ENCODE peak calls at places on chromosomes 13 and 19, in six cellular contexts. L is IMR-90; V is heart right ventricle; P is thoracic aorta; I is CD8-positive, alpha-beta T cell; Y is PC-3. Q is an unnamed sample. For H3K4me1, the result is how much of the 10 kb centered on the place peaks cover.

GRCh38 chr19:58570770-58571574 is 2.2 kb downstream of the MZF1 start:
- DNase-seq in L (no peak), V (peak), P (no peak), I (no peak), Y (no peak), Q (peak)

GRCh38 chr13:109154546-109154945 is 525.1 kb downstream of the MYO16 start:
- DNase-seq in L (no peak), V (no peak), P (no peak), I (no peak), Y (no peak), Q (no peak)

GRCh38 chr19:49071860-49072547 is 495 bp downstream of the KCNA7 start:
- DNase-seq in L (no peak), V (no peak), P (no peak), I (no peak), Y (no peak), Q (no peak)

GRCh38 chr13:25659091-25659502 is 287.3 kb downstream of the ATP8A2 start:
- DNase-seq in L (no peak), V (no peak), P (no peak), I (no peak), Y (peak), Q (no peak)

GRCh38 chr19:16435238-16435911 is 36.4 kb downstream of the EPS15L1 start:
- DNase-seq in L (peak), V (peak), P (no peak), I (no peak), Y (no peak), Q (no peak)

GRCh38 chr19:54464624-54465266 is 1.2 kb upstream of the LENG9 start:
- DNase-seq in L (peak), V (peak), P (peak), I (no peak), Y (peak), Q (peak)

GRCh38 chr19:42069619-42070293 is at the start of gene GRIK5:
- DNase-seq in L (no peak), V (no peak), P (no peak), I (no peak), Y (no peak), Q (no peak)

GRCh38 chr19:12365094-12365371 is 450 bp downstream of the ZNF442 start:
- DNase-seq in L (peak), V (peak), P (no peak), I (no peak), Y (peak), Q (no peak)

GRCh38 chr13:53004605-53005004 is 24.0 kb upstream of the OLFM4 start:
- DNase-seq in L (no peak), V (no peak), P (no peak), I (no peak), Y (no peak), Q (no peak)

GRCh38 chr13:109160357-109160756 is 530.9 kb downstream of the MYO16 start:
- DNase-seq in L (no peak), V (no peak), P (no peak), I (no peak), Y (peak), Q (no peak)

GRCh38 chr19:13037161-13037560 is 41.9 kb downstream of the NFIX start:
- DNase-seq in L (peak), V (no peak), P (no peak), I (no peak), Y (peak), Q (no peak)

GRCh38 chr13:48222358-48223015 is 10.5 kb upstream of the ITM2B start:
- DNase-seq in L (peak), V (no peak), P (no peak), I (no peak), Y (no peak), Q (no peak)

GRCh38 chr19:4868286-4868834 is 893 bp upstream of the PLIN3 start:
- DNase-seq in L (no peak), V (no peak), P (no peak), I (no peak), Y (no peak), Q (peak)

GRCh38 chr13:110593430-110594130 is 21.8 kb upstream of the NAXD start:
- DNase-seq in L (peak), V (no peak), P (no peak), I (no peak), Y (peak), Q (no peak)

GRCh38 chr13:80224468-80224867 is 116.5 kb downstream of the SPRY2 start:
- DNase-seq in L (peak), V (no peak), P (no peak), I (no peak), Y (peak), Q (no peak)

GRCh38 chr19:19160489-19161035 is 9.5 kb downstream of the MEF2B start:
- DNase-seq in L (no peak), V (no peak), P (no peak), I (no peak), Y (no peak), Q (peak)

GRCh38 chr19:583968-584239 is 5.8 kb upstream of the HCN2 start:
- DNase-seq in L (no peak), V (no peak), P (no peak), I (no peak), Y (no peak), Q (no peak)

GRCh38 chr13:49046534-49046933 is 70.8 kb downstream of the FNDC3A start:
- DNase-seq in L (peak), V (no peak), P (no peak), I (no peak), Y (no peak), Q (no peak)

GRCh38 chr13:73103238-73103637 is 44.4 kb downstream of the KLF5 start:
- DNase-seq in L (no peak), V (no peak), P (no peak), I (no peak), Y (no peak), Q (no peak)

GRCh38 chr13:52127783-52128702 is 830 bp downstream of the NEK5 start:
- DNase-seq in L (peak), V (peak), P (no peak), I (peak), Y (peak), Q (no peak)

GRCh38 chr19:5298502-5298901 is 42.1 kb downstream of the PTPRS start:
- DNase-seq in L (no peak), V (no peak), P (no peak), I (no peak), Y (peak), Q (no peak)

GRCh38 chr19:43541920-43542650 is 9.1 kb downstream of the ZNF575 start:
- DNase-seq in L (no peak), V (no peak), P (no peak), I (no peak), Y (no peak), Q (peak)

GRCh38 chr19:45569619-45570421 is 14.8 kb downstream of the OPA3 start:
- DNase-seq in L (no peak), V (peak), P (no peak), I (peak), Y (peak), Q (peak)

GRCh38 chr19:2495130-2495641 is 19.3 kb downstream of the GADD45B start:
- DNase-seq in L (peak), V (peak), P (peak), I (no peak), Y (peak), Q (peak)

GRCh38 chr13:75766636-75767035 is 130.5 kb downstream of the LMO7 start:
- DNase-seq in L (no peak), V (no peak), P (no peak), I (no peak), Y (no peak), Q (no peak)

GRCh38 chr19:33622505-33622808 is 704 bp downstream of the CHST8 start:
- DNase-seq in L (no peak), V (no peak), P (no peak), I (no peak), Y (no peak), Q (no peak)

GRCh38 chr13:42354246-42355117 is 82.5 kb downstream of the AKAP11 start:
- DNase-seq in L (peak), V (no peak), P (no peak), I (no peak), Y (peak), Q (no peak)

GRCh38 chr13:114108141-114108761 is 24.2 kb downstream of the RASA3 start:
- DNase-seq in L (no peak), V (no peak), P (no peak), I (no peak), Y (no peak), Q (peak)

GRCh38 chr19:35487821-35488220 is 2.4 kb downstream of the KRTDAP start:
- DNase-seq in L (no peak), V (no peak), P (no peak), I (no peak), Y (no peak), Q (peak)

GRCh38 chr13:114106991-114107685 is 25.3 kb downstream of the RASA3 start:
- DNase-seq in L (no peak), V (no peak), P (no peak), I (no peak), Y (no peak), Q (peak)

GRCh38 chr13:48493851-48494250 is 39.0 kb downstream of the RCBTB2 start:
- DNase-seq in L (peak), V (no peak), P (no peak), I (no peak), Y (peak), Q (no peak)

GRCh38 chr19:7792286-7792685 is 29.2 kb downstream of the CLEC4M start:
- DNase-seq in L (peak), V (no peak), P (no peak), I (no peak), Y (peak), Q (no peak)

GRCh38 chr13:35794734-35795389 is 318.4 kb upstream of the MAB21L1 start:
- DNase-seq in L (peak), V (no peak), P (no peak), I (no peak), Y (no peak), Q (no peak)

GRCh38 chr13:45042539-45042938 is 53.2 kb downstream of the GPALPP1 start:
- DNase-seq in L (no peak), V (no peak), P (no peak), I (no peak), Y (no peak), Q (no peak)

GRCh38 chr13:23453132-23453531 is 19.6 kb upstream of the SACS start:
- DNase-seq in L (no peak), V (no peak), P (no peak), I (no peak), Y (no peak), Q (no peak)

GRCh38 chr13:23456437-23456836 is 22.9 kb upstream of the SACS start:
- DNase-seq in L (peak), V (no peak), P (no peak), I (no peak), Y (no peak), Q (no peak)

GRCh38 chr13:23458972-23459371 is 25.5 kb upstream of the SACS start:
- DNase-seq in L (no peak), V (no peak), P (no peak), I (no peak), Y (no peak), Q (no peak)

GRCh38 chr13:23460309-23460708 is 26.8 kb upstream of the SACS start:
- DNase-seq in L (no peak), V (no peak), P (no peak), I (no peak), Y (no peak), Q (no peak)

GRCh38 chr13:23455401-23456185 is 22.1 kb upstream of the SACS start:
- DNase-seq in L (no peak), V (no peak), P (no peak), I (no peak), Y (no peak), Q (no peak)
- TF ChIP-seq CTCF in L (no peak), V (no peak), P (no peak), I (no peak), Y (peak), Q (no peak)

GRCh38 chr19:15400521-15401396 is 18.0 kb downstream of the AKAP8L start:
- DNase-seq in L (no peak), V (no peak), P (no peak), I (no peak), Y (no peak), Q (no peak)
- H3K4me1 ChIP-seq in L (under half), V (half or more), P (under half), I (under half), Y (under half), Q (under half)

GRCh38 chr13:30569901-30570576 is 47.7 kb upstream of the USPL1 start:
- DNase-seq in L (peak), V (peak), P (peak), I (no peak), Y (peak), Q (no peak)

GRCh38 chr13:30577381-30577780 is 40.3 kb upstream of the USPL1 start:
- DNase-seq in L (peak), V (no peak), P (no peak), I (no peak), Y (peak), Q (no peak)

GRCh38 chr13:30567072-30567471 is 50.6 kb upstream of the USPL1 start:
- DNase-seq in L (no peak), V (no peak), P (no peak), I (no peak), Y (no peak), Q (no peak)

GRCh38 chr13:30576528-30576927 is 41.2 kb upstream of the USPL1 start:
- DNase-seq in L (peak), V (peak), P (no peak), I (peak), Y (peak), Q (no peak)

GRCh38 chr13:30572859-30573275 is 44.9 kb upstream of the USPL1 start:
- DNase-seq in L (peak), V (peak), P (no peak), I (no peak), Y (peak), Q (no peak)
- TF ChIP-seq CTCF in L (peak), V (no peak), P (peak), I (peak), Y (peak), Q (peak)

GRCh38 chr13:40973409-40973808 is 45.7 kb downstream of the ELF1 start:
- DNase-seq in L (no peak), V (no peak), P (no peak), I (no peak), Y (no peak), Q (no peak)
- H3K4me1 ChIP-seq in L (under half), V (half or more), P (half or more), I (half or more), Y (under half), Q (half or more)

GRCh38 chr13:28031220-28031903 is 42.9 kb upstream of the URAD start:
- DNase-seq in L (no peak), V (peak), P (no peak), I (no peak), Y (no peak), Q (peak)
- TF ChIP-seq CTCF in L (no peak), V (no peak), P (no peak), I (no peak), Y (no peak), Q (no peak)

GRCh38 chr13:98541701-98542203 is 35.2 kb downstream of the STK24 start:
- DNase-seq in L (no peak), V (no peak), P (no peak), I (no peak), Y (no peak), Q (no peak)

GRCh38 chr13:98542568-98543379 is 34.1 kb downstream of the STK24 start:
- DNase-seq in L (no peak), V (no peak), P (no peak), I (no peak), Y (no peak), Q (no peak)

GRCh38 chr13:98539655-98540054 is 37.3 kb downstream of the STK24 start:
- DNase-seq in L (no peak), V (no peak), P (no peak), I (no peak), Y (no peak), Q (no peak)

GRCh38 chr13:98541211-98541610 is 35.7 kb downstream of the STK24 start:
- DNase-seq in L (no peak), V (no peak), P (no peak), I (no peak), Y (no peak), Q (no peak)

GRCh38 chr13:98540476-98540875 is 36.4 kb downstream of the STK24 start:
- DNase-seq in L (no peak), V (no peak), P (no peak), I (no peak), Y (no peak), Q (no peak)
- H3K4me1 ChIP-seq in L (under half), V (half or more), P (under half), I (half or more), Y (under half), Q (half or more)